ENCODE peak calls at places on chromosome 9, in seven cellular contexts. One of them, this sample, is unnamed.

GRCh38 chr9:82991684-82992083 is 71.3 kb downstream of the RASEF start:
- DNase-seq in fibroblast of lung: peak; percentile 17
- DNase-seq in breast epithelium: no peak
- DNase-seq in DND-41: no peak
- DNase-seq in heart left ventricle: no peak
- DNase-seq in esophagus squamous epithelium: no peak
- DNase-seq in sigmoid colon: no peak
- DNase-seq in this sample: no peak

GRCh38 chr9:78239506-78239905 is 3.6 kb downstream of the CEP78 start:
- DNase-seq in fibroblast of lung: no peak
- DNase-seq in breast epithelium: no peak
- DNase-seq in DND-41: no peak
- DNase-seq in heart left ventricle: no peak
- DNase-seq in esophagus squamous epithelium: no peak
- DNase-seq in sigmoid colon: no peak
- DNase-seq in this sample: no peak

GRCh38 chr9:127698985-127699670 is 7.7 kb upstream of the CFAP157 start:
- DNase-seq in fibroblast of lung: peak; percentile 97
- DNase-seq in breast epithelium: peak; percentile 97
- DNase-seq in DND-41: no peak
- DNase-seq in heart left ventricle: peak; percentile 97
- DNase-seq in esophagus squamous epithelium: peak; percentile 84
- DNase-seq in sigmoid colon: peak; percentile 99
- DNase-seq in this sample: peak; percentile 98

GRCh38 chr9:112541690-112542089 is 55.1 kb downstream of the KIAA1958 start:
- DNase-seq in fibroblast of lung: peak; percentile 44
- DNase-seq in breast epithelium: no peak
- DNase-seq in DND-41: no peak
- DNase-seq in heart left ventricle: no peak
- DNase-seq in esophagus squamous epithelium: no peak
- DNase-seq in sigmoid colon: no peak
- DNase-seq in this sample: no peak

GRCh38 chr9:14768561-14769234 is 46.2 kb upstream of the CER1 start:
- DNase-seq in fibroblast of lung: peak; percentile 69
- DNase-seq in breast epithelium: no peak
- DNase-seq in DND-41: peak; percentile 7
- DNase-seq in heart left ventricle: no peak
- DNase-seq in esophagus squamous epithelium: no peak
- DNase-seq in sigmoid colon: no peak
- DNase-seq in this sample: peak; percentile 18

GRCh38 chr9:111839387-111839786 is 44.6 kb upstream of the SHOC1 start:
- DNase-seq in fibroblast of lung: peak; percentile 63
- DNase-seq in breast epithelium: no peak
- DNase-seq in DND-41: no peak
- DNase-seq in heart left ventricle: no peak
- DNase-seq in esophagus squamous epithelium: no peak
- DNase-seq in sigmoid colon: peak; percentile 71
- DNase-seq in this sample: no peak

GRCh38 chr9:9790216-9790872 is 822.5 kb downstream of the PTPRD start:
- DNase-seq in fibroblast of lung: peak; percentile 33
- DNase-seq in breast epithelium: no peak
- DNase-seq in DND-41: peak; percentile 24
- DNase-seq in heart left ventricle: no peak
- DNase-seq in esophagus squamous epithelium: no peak
- DNase-seq in sigmoid colon: no peak
- DNase-seq in this sample: no peak

GRCh38 chr9:112048924-112049785 is 125.9 kb downstream of the SUSD1 start:
- DNase-seq in fibroblast of lung: peak; percentile 51
- DNase-seq in breast epithelium: no peak
- DNase-seq in DND-41: no peak
- DNase-seq in heart left ventricle: no peak
- DNase-seq in esophagus squamous epithelium: no peak
- DNase-seq in sigmoid colon: no peak
- DNase-seq in this sample: no peak

GRCh38 chr9:14395300-14396082 is 81.5 kb upstream of the NFIB start:
- DNase-seq in fibroblast of lung: no peak
- DNase-seq in breast epithelium: no peak
- DNase-seq in DND-41: no peak
- DNase-seq in heart left ventricle: peak; percentile 55
- DNase-seq in esophagus squamous epithelium: no peak
- DNase-seq in sigmoid colon: no peak
- DNase-seq in this sample: peak; percentile 47

GRCh38 chr9:77475641-77476473 is 172.3 kb downstream of the GNA14 start:
- DNase-seq in fibroblast of lung: no peak
- DNase-seq in breast epithelium: no peak
- DNase-seq in DND-41: peak; percentile 67
- DNase-seq in heart left ventricle: no peak
- DNase-seq in esophagus squamous epithelium: no peak
- DNase-seq in sigmoid colon: no peak
- DNase-seq in this sample: no peak

GRCh38 chr9:116643691-116644090 is 43.4 kb upstream of the TRIM32 start:
- DNase-seq in fibroblast of lung: peak; percentile 15
- DNase-seq in breast epithelium: no peak
- DNase-seq in DND-41: no peak
- DNase-seq in heart left ventricle: no peak
- DNase-seq in esophagus squamous epithelium: no peak
- DNase-seq in sigmoid colon: no peak
- DNase-seq in this sample: no peak

GRCh38 chr9:70031141-70031545 is 12.5 kb upstream of the MAMDC2 start:
- DNase-seq in fibroblast of lung: peak; percentile 32
- DNase-seq in breast epithelium: no peak
- DNase-seq in DND-41: no peak
- DNase-seq in heart left ventricle: no peak
- DNase-seq in esophagus squamous epithelium: no peak
- DNase-seq in sigmoid colon: no peak
- DNase-seq in this sample: no peak

GRCh38 chr9:130542457-130543228 is 36.7 kb upstream of the FUBP3 start:
- DNase-seq in fibroblast of lung: peak; percentile 33
- DNase-seq in breast epithelium: no peak
- DNase-seq in DND-41: peak; percentile 7
- DNase-seq in heart left ventricle: no peak
- DNase-seq in esophagus squamous epithelium: no peak
- DNase-seq in sigmoid colon: no peak
- DNase-seq in this sample: no peak

GRCh38 chr9:137456061-137456863 is 2.9 kb downstream of the NSMF start:
- DNase-seq in fibroblast of lung: peak; percentile 72
- DNase-seq in breast epithelium: no peak
- DNase-seq in DND-41: no peak
- DNase-seq in heart left ventricle: peak; percentile 61
- DNase-seq in esophagus squamous epithelium: no peak
- DNase-seq in sigmoid colon: no peak
- DNase-seq in this sample: no peak

GRCh38 chr9:22379272-22379671 is 67.4 kb upstream of the DMRTA1 start:
- DNase-seq in fibroblast of lung: no peak
- DNase-seq in breast epithelium: no peak
- DNase-seq in DND-41: no peak
- DNase-seq in heart left ventricle: no peak
- DNase-seq in esophagus squamous epithelium: no peak
- DNase-seq in sigmoid colon: no peak
- DNase-seq in this sample: no peak

GRCh38 chr9:70832487-70832886 is 288.9 kb downstream of the TRPM3 start:
- DNase-seq in fibroblast of lung: no peak
- DNase-seq in breast epithelium: no peak
- DNase-seq in DND-41: no peak
- DNase-seq in heart left ventricle: no peak
- DNase-seq in esophagus squamous epithelium: no peak
- DNase-seq in sigmoid colon: no peak
- DNase-seq in this sample: no peak

GRCh38 chr9:81534138-81534865 is 155.0 kb downstream of the TLE1 start:
- DNase-seq in fibroblast of lung: no peak
- DNase-seq in breast epithelium: no peak
- DNase-seq in DND-41: no peak
- DNase-seq in heart left ventricle: no peak
- DNase-seq in esophagus squamous epithelium: no peak
- DNase-seq in sigmoid colon: no peak
- DNase-seq in this sample: no peak

GRCh38 chr9:73813546-73813945 is 661.9 kb downstream of the ANXA1 start:
- DNase-seq in fibroblast of lung: no peak
- DNase-seq in breast epithelium: no peak
- DNase-seq in DND-41: no peak
- DNase-seq in heart left ventricle: no peak
- DNase-seq in esophagus squamous epithelium: no peak
- DNase-seq in sigmoid colon: no peak
- DNase-seq in this sample: no peak

GRCh38 chr9:24342457-24342856 is 203.2 kb downstream of the IZUMO3 start:
- DNase-seq in fibroblast of lung: no peak
- DNase-seq in breast epithelium: no peak
- DNase-seq in DND-41: no peak
- DNase-seq in heart left ventricle: no peak
- DNase-seq in esophagus squamous epithelium: no peak
- DNase-seq in sigmoid colon: no peak
- DNase-seq in this sample: no peak

GRCh38 chr9:132409828-132410528 is at the start of gene CFAP77:
- DNase-seq in fibroblast of lung: peak; percentile 55
- DNase-seq in breast epithelium: no peak
- DNase-seq in DND-41: no peak
- DNase-seq in heart left ventricle: peak; percentile 77
- DNase-seq in esophagus squamous epithelium: no peak
- DNase-seq in sigmoid colon: peak; percentile 65
- DNase-seq in this sample: peak; percentile 31

DNA sequence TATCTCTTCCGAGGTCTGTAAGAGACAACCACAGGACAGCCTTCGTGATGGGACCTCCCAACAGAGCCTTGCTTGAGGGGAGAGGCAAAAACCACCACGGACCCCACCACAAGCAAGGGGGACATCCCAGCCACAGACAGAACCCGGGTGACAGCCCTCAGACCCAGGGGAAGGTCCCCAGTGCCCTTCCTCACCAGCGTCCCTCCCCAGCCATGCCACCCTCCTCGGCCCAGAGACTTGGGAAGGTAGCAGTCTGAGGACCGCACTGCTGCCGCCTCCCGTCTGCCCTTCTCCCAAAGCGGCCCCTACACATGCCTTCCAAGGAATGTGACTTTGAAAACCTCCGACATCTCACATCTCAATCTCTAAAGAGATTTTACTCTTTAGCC is 13.4 kb downstream of the IPPK start:
- DNase-seq in fibroblast of lung: no peak
- DNase-seq in breast epithelium: no peak
- DNase-seq in DND-41: no peak
- DNase-seq in heart left ventricle: no peak
- DNase-seq in esophagus squamous epithelium: no peak
- DNase-seq in sigmoid colon: no peak
- DNase-seq in this sample: no peak
- H3K4me1 ChIP-seq in fibroblast of lung: no peaks in the 10 kb centered on the region
- H3K4me1 ChIP-seq in breast epithelium: no peaks in the 10 kb centered on the region
- H3K4me1 ChIP-seq in DND-41: no peaks in the 10 kb centered on the region
- H3K4me1 ChIP-seq in heart left ventricle: peaks cover 3% of the 10 kb centered on the region
- H3K4me1 ChIP-seq in esophagus squamous epithelium: peaks cover 47% of the 10 kb centered on the region
- H3K4me1 ChIP-seq in sigmoid colon: peaks cover 27% of the 10 kb centered on the region
- H3K4me1 ChIP-seq in this sample: peaks cover 3% of the 10 kb centered on the region

GRCh38 chr9:95494022-95494415 is 22.8 kb downstream of the PTCH1 start:
- DNase-seq in fibroblast of lung: no peak
- DNase-seq in breast epithelium: no peak
- DNase-seq in DND-41: no peak
- DNase-seq in heart left ventricle: no peak
- DNase-seq in esophagus squamous epithelium: no peak
- DNase-seq in sigmoid colon: no peak
- DNase-seq in this sample: no peak
- H3K4me1 ChIP-seq in fibroblast of lung: peaks cover 11% of the 10 kb centered on the region
- H3K4me1 ChIP-seq in breast epithelium: no peaks in the 10 kb centered on the region
- H3K4me1 ChIP-seq in DND-41: no peaks in the 10 kb centered on the region
- H3K4me1 ChIP-seq in heart left ventricle: peaks cover 4% of the 10 kb centered on the region
- H3K4me1 ChIP-seq in esophagus squamous epithelium: peaks cover 15% of the 10 kb centered on the region
- H3K4me1 ChIP-seq in sigmoid colon: peaks cover 19% of the 10 kb centered on the region
- H3K4me1 ChIP-seq in this sample: peaks cover 11% of the 10 kb centered on the region

GRCh38 chr9:97518909-97519307 is 17.4 kb downstream of the TMOD1 start:
- DNase-seq in fibroblast of lung: peak; percentile 76
- DNase-seq in breast epithelium: no peak
- DNase-seq in DND-41: no peak
- DNase-seq in heart left ventricle: no peak
- DNase-seq in esophagus squamous epithelium: no peak
- DNase-seq in sigmoid colon: peak; percentile 95
- DNase-seq in this sample: peak; percentile 82
- H3K4me1 ChIP-seq in fibroblast of lung: peaks cover 3% of the 10 kb centered on the region
- H3K4me1 ChIP-seq in breast epithelium: no peaks in the 10 kb centered on the region
- H3K4me1 ChIP-seq in DND-41: no peaks in the 10 kb centered on the region
- H3K4me1 ChIP-seq in heart left ventricle: peaks cover 12% of the 10 kb centered on the region
- H3K4me1 ChIP-seq in esophagus squamous epithelium: peaks cover 9% of the 10 kb centered on the region
- H3K4me1 ChIP-seq in sigmoid colon: peaks cover 69% of the 10 kb centered on the region
- H3K4me1 ChIP-seq in this sample: peaks cover 33% of the 10 kb centered on the region

DNA sequence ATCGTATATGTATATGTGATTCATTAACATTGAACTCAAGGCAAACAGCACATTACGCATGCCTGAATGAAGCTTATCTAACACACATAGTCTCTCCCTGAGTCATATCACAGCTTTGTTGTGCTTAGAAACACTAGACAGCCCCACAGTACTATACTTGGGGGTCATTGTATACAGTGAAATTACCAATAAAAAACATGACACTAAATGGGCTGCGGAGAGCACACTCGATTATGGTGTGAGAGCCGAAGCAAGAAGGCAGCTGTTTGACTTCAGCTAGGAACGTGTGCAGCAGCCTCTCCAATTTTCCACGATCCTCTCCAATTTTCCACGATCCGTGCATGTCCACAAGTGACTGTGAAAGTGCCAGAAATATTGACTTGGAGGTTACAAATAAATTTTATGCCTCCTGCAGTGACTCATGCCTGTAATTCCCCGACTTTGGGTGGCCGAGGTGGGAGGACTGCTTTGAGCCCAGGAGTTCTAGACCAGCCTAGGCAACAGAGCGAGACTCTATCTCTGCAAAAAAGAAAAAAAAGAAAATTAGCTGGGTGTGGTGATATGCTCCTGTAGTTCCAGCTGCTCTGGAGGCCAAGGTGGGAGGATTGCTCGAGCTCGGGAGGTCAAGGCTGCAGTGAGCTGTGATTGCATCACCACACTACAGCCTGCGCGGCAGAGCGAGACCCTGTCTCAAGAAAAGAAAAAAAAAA is 102.4 kb downstream of the DAPK1 start:
- DNase-seq in fibroblast of lung: peak; percentile 90
- DNase-seq in breast epithelium: no peak
- DNase-seq in DND-41: no peak
- DNase-seq in heart left ventricle: no peak
- DNase-seq in esophagus squamous epithelium: no peak
- DNase-seq in sigmoid colon: peak; percentile 82
- DNase-seq in this sample: peak; percentile 74
- H3K4me1 ChIP-seq in fibroblast of lung: no peaks in the 10 kb centered on the region
- H3K4me1 ChIP-seq in breast epithelium: no peaks in the 10 kb centered on the region
- H3K4me1 ChIP-seq in DND-41: peaks cover 16% of the 10 kb centered on the region
- H3K4me1 ChIP-seq in heart left ventricle: no peaks in the 10 kb centered on the region
- H3K4me1 ChIP-seq in esophagus squamous epithelium: peaks cover 15% of the 10 kb centered on the region
- H3K4me1 ChIP-seq in sigmoid colon: peaks cover 95% of the 10 kb centered on the region
- H3K4me1 ChIP-seq in this sample: peaks cover 42% of the 10 kb centered on the region

GRCh38 chr9:34322899-34323591 is 6.0 kb downstream of the KIF24 start:
- DNase-seq in fibroblast of lung: peak; percentile 6
- DNase-seq in breast epithelium: no peak
- DNase-seq in DND-41: no peak
- DNase-seq in heart left ventricle: no peak
- DNase-seq in esophagus squamous epithelium: no peak
- DNase-seq in sigmoid colon: no peak
- DNase-seq in this sample: no peak
- H3K4me1 ChIP-seq in fibroblast of lung: peaks cover 9% of the 10 kb centered on the region
- H3K4me1 ChIP-seq in breast epithelium: peaks cover 5% of the 10 kb centered on the region
- H3K4me1 ChIP-seq in DND-41: peaks cover 22% of the 10 kb centered on the region
- H3K4me1 ChIP-seq in heart left ventricle: no peaks in the 10 kb centered on the region
- H3K4me1 ChIP-seq in esophagus squamous epithelium: peaks cover under 1% of the 10 kb centered on the region
- H3K4me1 ChIP-seq in sigmoid colon: no peaks in the 10 kb centered on the region
- H3K4me1 ChIP-seq in this sample: no peaks in the 10 kb centered on the region

This sample was measured in ovary.